ENCODE peak calls at places on chromosome 20, in four cellular contexts. Q is AG10803, Y is colonic mucosa, Z is PC-9. S is an unnamed sample.

GRCh38 chr20:59971428-59971827 is 13.2 kb downstream of the CDH26 start:
- DNase-seq in Q (no peak), Y (no peak), Z (no peak), S (no peak)

GRCh38 chr20:37223053-37223452 is 38.6 kb downstream of the GHRH start:
- DNase-seq in Q (peak), Y (no peak), Z (no peak), S (peak)

GRCh38 chr20:19026121-19026878 is 186.1 kb upstream of the SLC24A3 start:
- DNase-seq in Q (peak), Y (no peak), Z (no peak), S (no peak)

GRCh38 chr20:12171927-12172581 is 254.4 kb downstream of the BTBD3 start:
- DNase-seq in Q (peak), Y (no peak), Z (no peak), S (peak)

GRCh38 chr20:62734881-62735280 is 26.2 kb downstream of the NTSR1 start:
- DNase-seq in Q (no peak), Y (no peak), Z (no peak), S (no peak)

GRCh38 chr20:59537991-59538390 is 66.3 kb upstream of the PHACTR3 start:
- DNase-seq in Q (no peak), Y (no peak), Z (no peak), S (no peak)

GRCh38 chr20:37983286-37983685 is 50.0 kb downstream of the TTI1 start:
- DNase-seq in Q (no peak), Y (no peak), Z (no peak), S (no peak)

GRCh38 chr20:24785141-24785924 is 163.7 kb upstream of the CST7 start:
- DNase-seq in Q (peak), Y (no peak), Z (peak), S (peak)

GRCh38 chr20:401682-402495 is 6.2 kb upstream of the RBCK1 start:
- DNase-seq in Q (peak), Y (peak), Z (peak), S (peak)

GRCh38 chr20:23629017-23629541 is 8.7 kb downstream of the CST3 start:
- DNase-seq in Q (peak), Y (peak), Z (peak), S (no peak)

GRCh38 chr20:62921119-62921687 is 5.1 kb downstream of the DIDO1 start:
- DNase-seq in Q (peak), Y (peak), Z (peak), S (no peak)

GRCh38 chr20:54633903-54634302 is 158.5 kb downstream of the DOK5 start:
- DNase-seq in Q (no peak), Y (no peak), Z (no peak), S (no peak)

GRCh38 chr20:45067558-45067957 is 33.4 kb downstream of the KCNS1 start:
- DNase-seq in Q (peak), Y (no peak), Z (peak), S (no peak)

GRCh38 chr20:53138454-53139291 is 166.5 kb downstream of the TSHZ2 start:
- DNase-seq in Q (peak), Y (no peak), Z (no peak), S (no peak)

GRCh38 chr20:8153281-8153908 is 21.3 kb downstream of the PLCB1 start:
- DNase-seq in Q (no peak), Y (no peak), Z (no peak), S (no peak)

GRCh38 chr20:33359399-33360261 is 41.7 kb downstream of the CDK5RAP1 start:
- DNase-seq in Q (no peak), Y (no peak), Z (no peak), S (no peak)

GRCh38 chr20:37968726-37969401 is 64.4 kb downstream of the TTI1 start:
- DNase-seq in Q (peak), Y (peak), Z (no peak), S (no peak)

GRCh38 chr20:43666376-43667328 is at the start of gene MYBL2:
- DNase-seq in Q (peak), Y (peak), Z (peak), S (no peak)

GRCh38 chr20:52004720-52005119 is 186.9 kb downstream of the ZFP64 start:
- DNase-seq in Q (peak), Y (no peak), Z (no peak), S (peak)

GRCh38 chr20:23018432-23018831 is 16.7 kb upstream of the SSTR4 start:
- DNase-seq in Q (no peak), Y (no peak), Z (no peak), S (no peak)

GRCh38 chr20:9081423-9081966 is 12.6 kb downstream of the PLCB4 start:
- DNase-seq in Q (peak), Y (no peak), Z (no peak), S (peak)

GRCh38 chr20:53828673-53829085 is 235.0 kb upstream of the ZNF217 start:
- DNase-seq in Q (peak), Y (peak), Z (peak), S (peak)

GRCh38 chr20:12555369-12555768 is 453.4 kb upstream of the SPTLC3 start:
- DNase-seq in Q (no peak), Y (no peak), Z (no peak), S (no peak)

GRCh38 chr20:44495257-44495656 is 19.6 kb downstream of the TTPAL start:
- DNase-seq in Q (peak), Y (no peak), Z (no peak), S (peak)

GRCh38 chr20:16476032-16476431 is 97.2 kb downstream of the KIF16B start:
- DNase-seq in Q (peak), Y (no peak), Z (peak), S (no peak)

GRCh38 chr20:38221041-38221589 is 39.4 kb downstream of the KIAA1755 start:
- DNase-seq in Q (peak), Y (peak), Z (peak), S (no peak)

GRCh38 chr20:18032977-18033892 is 24.5 kb downstream of the OVOL2 start:
- DNase-seq in Q (no peak), Y (peak), Z (no peak), S (no peak)

GRCh38 chr20:11140359-11140758 is 466.6 kb upstream of the JAG1 start:
- DNase-seq in Q (peak), Y (no peak), Z (no peak), S (peak)

GRCh38 chr20:64102647-64103354 is 4.6 kb downstream of the NPBWR2 start:
- DNase-seq in Q (no peak), Y (no peak), Z (no peak), S (no peak)

GRCh38 chr20:62723351-62723750 is 14.7 kb downstream of the NTSR1 start:
- DNase-seq in Q (no peak), Y (no peak), Z (no peak), S (no peak)

GRCh38 chr20:19401096-19401495 is 188.7 kb downstream of the SLC24A3 start:
- DNase-seq in Q (no peak), Y (no peak), Z (no peak), S (no peak)

DNA sequence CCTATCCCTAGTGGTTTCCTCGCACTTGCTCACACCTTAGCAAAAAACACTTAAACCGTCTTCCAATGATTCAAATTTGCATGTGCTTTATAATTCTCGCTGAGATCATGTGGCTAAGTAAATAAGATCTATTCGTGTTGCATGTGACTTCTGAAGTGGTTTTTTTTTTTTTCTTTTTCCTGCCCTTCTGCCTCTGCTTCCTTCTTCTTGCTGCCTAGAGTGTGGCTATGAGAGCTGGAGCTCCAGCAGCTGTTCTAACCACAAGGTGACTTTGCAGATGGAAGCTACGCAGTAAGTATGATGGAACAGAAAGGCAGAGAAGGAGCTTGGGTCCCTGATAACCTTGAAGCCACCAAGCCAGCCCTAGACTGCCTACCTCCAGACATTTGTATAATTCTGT is 36.4 kb downstream of the SULF2 start:
- DNase-seq in Q (no peak), Y (no peak), Z (no peak), S (no peak)
- H3K4me3 ChIP-seq in Q (no peak), Y (no peak), Z (no peak), S (no peak)

DNA sequence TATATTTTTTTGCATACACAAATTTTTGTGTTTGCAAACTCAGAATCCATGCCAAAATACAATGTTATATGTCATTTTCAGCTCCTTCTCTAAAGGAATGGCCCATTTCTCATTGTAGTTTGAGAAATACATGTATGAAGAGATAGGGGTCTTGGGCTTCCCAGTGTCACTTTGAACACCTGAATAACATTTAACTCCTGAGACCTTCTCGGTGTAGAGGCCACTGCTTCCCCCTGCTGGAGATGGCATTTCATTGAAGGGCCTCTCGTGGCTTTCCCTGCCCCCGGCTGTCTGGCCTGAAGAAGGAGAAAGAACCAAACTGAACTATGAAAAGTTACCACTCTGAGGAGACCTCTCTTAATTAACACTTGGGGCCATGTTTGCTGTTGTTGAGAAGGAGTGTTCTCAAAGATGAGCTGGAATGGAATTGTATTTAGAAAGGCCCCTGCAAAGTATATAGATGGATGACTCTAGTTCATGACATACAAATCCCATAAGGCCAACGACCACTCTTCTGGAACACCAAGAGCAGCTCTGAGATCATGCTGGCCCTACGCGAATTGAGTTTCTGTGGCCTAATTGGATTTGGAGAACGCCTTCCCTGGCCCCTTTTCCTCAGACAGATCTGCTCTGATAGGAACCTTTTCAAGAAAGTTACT is 58.8 kb downstream of the VAPB start:
- DNase-seq in Q (peak), Y (peak), Z (peak), S (no peak)
- TF ChIP-seq CTCF in Q (peak), Y (peak), Z (peak), S (peak)

DNA sequence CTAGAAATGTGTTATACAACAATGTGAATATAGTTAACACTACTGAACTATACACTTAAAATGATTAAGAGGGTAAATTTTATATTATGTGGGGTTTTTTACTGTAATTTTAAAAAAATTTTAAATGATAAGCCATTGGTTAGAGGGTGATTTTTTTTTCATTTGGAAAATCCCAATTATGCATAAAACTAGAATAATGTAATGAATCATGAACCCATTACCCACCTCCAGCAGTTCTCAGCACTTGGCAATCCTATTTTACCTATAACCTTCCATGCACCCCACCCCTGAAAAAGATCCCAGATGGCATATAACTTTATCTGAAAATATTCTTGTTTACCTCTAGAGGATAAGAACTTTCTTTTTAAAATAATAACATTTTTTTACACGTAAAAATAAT is 13.7 kb downstream of the KIF3B start:
- DNase-seq in Q (no peak), Y (no peak), Z (no peak), S (no peak)
- H3K4me3 ChIP-seq in Q (no peak), Y (no peak), Z (no peak), S (no peak)

GRCh38 chr20:40688129-40689099 is 622 bp downstream of the MAFB start:
- DNase-seq in Q (no peak), Y (no peak), Z (no peak), S (no peak)

GRCh38 chr20:40691566-40692239 is 2.7 kb upstream of the MAFB start:
- DNase-seq in Q (no peak), Y (no peak), Z (no peak), S (no peak)

GRCh38 chr20:40689100-40689942 is at the start of gene MAFB:
- DNase-seq in Q (peak), Y (peak), Z (no peak), S (peak)

GRCh38 chr20:40690836-40691565 is 2.0 kb upstream of the MAFB start:
- DNase-seq in Q (no peak), Y (no peak), Z (no peak), S (no peak)

GRCh38 chr20:40689943-40690835 is 1.2 kb upstream of the MAFB start:
- DNase-seq in Q (peak), Y (peak), Z (peak), S (peak)
- TF ChIP-seq CTCF in Q (peak), Y (peak), Z (peak), S (peak)

GRCh38 chr20:57450931-57451330 is 59.7 kb downstream of the RBM38 start:
- DNase-seq in Q (no peak), Y (no peak), Z (no peak), S (no peak)
- H3K4me3 ChIP-seq in Q (no peak), Y (no peak), Z (no peak), S (no peak)

GRCh38 chr20:50460115-50460607 is 50.0 kb upstream of the PTPN1 start:
- DNase-seq in Q (no peak), Y (no peak), Z (no peak), S (no peak)

GRCh38 chr20:50459124-50459918 is 50.9 kb upstream of the PTPN1 start:
- DNase-seq in Q (no peak), Y (no peak), Z (no peak), S (no peak)

GRCh38 chr20:50453533-50453932 is 56.6 kb upstream of the PTPN1 start:
- DNase-seq in Q (no peak), Y (no peak), Z (no peak), S (no peak)

GRCh38 chr20:50455656-50456451 is 54.3 kb upstream of the PTPN1 start:
- DNase-seq in Q (no peak), Y (no peak), Z (no peak), S (no peak)

GRCh38 chr20:50456452-50457324 is 53.5 kb upstream of the PTPN1 start:
- DNase-seq in Q (no peak), Y (no peak), Z (no peak), S (no peak)
- TF ChIP-seq CTCF in Q (no peak), Y (no peak), Z (peak), S (peak)

DNA sequence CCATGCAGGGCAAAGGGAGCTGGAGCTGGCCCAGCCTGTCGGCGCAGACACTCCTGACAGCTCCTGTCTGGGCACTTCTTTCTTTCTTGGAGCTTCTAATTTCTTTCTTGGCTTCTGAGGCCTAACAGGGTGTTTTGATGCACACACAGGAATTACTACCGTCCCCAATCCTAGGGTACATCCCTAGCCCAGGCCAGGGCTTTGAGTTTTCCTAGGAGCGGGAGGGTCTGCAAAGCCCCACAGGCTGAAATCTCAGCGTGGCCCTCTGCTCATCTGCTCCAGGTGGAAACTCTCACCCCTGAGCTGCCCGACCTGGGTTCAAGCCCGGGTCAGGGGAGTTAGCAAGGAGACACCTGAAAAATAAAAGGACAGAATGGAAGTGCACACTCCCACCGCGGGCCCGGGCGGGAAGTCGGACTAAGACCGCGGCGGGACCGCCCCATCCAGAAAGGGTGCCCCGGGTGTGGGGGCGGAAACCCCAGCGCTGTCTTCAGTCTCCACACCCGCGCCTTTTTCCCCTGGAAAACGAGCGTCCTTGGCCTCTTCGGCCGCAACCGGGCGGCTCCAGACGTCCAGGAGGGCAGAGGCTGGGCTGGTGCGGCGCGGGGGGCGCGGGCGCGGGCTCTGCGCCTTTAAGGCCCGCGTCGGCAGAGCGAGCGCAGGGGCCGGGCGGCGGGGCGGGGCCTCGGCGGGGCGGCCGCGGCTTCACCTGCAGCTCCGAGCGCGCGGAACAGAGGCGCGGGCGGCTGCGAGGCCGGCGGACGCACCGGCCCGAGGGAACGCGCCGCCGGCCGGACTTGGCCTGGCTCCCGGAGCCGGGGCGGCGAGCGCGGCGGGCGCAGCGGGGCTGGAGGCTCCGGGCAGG is at the start of gene CDH4:
- DNase-seq in Q (no peak), Y (no peak), Z (no peak), S (no peak)
- H3K4me3 ChIP-seq in Q (peak), Y (peak), Z (no peak), S (peak)

DNA sequence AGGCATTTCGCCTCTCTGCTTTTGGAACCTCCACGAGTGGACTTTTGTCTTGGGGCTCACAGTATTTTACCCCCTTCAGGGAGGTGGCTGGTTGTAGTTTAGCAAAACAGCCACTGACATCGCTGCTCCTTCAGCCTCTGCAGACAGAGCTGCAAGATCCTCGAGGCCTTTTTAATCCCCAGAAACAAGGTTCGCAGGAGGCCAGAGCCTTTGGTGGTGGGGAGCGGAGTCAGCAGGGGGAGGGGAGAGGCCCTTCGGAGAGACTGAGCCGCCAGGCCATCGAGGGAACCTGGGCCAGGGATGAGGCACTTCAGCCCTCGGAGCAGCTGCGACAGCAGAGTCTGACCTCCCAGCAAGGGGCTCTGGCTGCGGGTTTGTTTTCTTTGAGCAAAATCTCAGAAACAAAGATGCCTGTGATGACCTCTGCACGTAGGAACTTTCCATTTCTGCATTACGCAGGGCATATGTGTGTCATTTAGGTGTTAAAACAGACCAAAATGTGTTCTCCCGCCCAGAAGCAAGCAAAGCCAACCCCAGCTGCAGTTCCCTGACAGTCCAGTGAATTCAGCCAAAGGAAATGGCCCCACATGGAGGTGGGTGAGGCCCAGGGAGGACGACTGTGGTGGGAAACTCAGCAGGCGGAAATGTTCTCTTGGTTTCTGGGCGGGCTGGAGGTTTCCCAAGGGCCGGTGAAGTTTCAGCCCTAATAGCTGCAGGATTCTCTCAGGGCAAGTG is 171.1 kb upstream of the SULF2 start:
- DNase-seq in Q (peak), Y (no peak), Z (no peak), S (no peak)
- TF ChIP-seq CTCF in Q (no peak), Y (no peak), Z (no peak), S (no peak)